ENCODE peak calls at places on chromosomes 7 and 10, in five cellular contexts. U is NT2/D1, I is tibial artery, J is HCT116, Z is left lung. V is an unnamed sample.
A peak's percentile ranks its signal among the peaks of the same experiment; 100 is the strongest.

GRCh38 chr7:75995052-75995471 is 667 bp upstream of the TMEM120A start:
- DNase-seq in U (no peak), I (peak; percentile 73), J (no peak), Z (no peak), V (no peak)

GRCh38 chr7:2109936-2110585 is 122.7 kb downstream of the MAD1L1 start:
- DNase-seq in U (no peak), I (no peak), Z (no peak), J (peak; percentile 94), V (no peak)

GRCh38 chr10:8543361-8544056 is 489.0 kb downstream of the GATA3 start:
- DNase-seq in U (no peak), I (no peak), Z (no peak), J (no peak), V (no peak)

GRCh38 chr7:44276571-44277101 is 48.8 kb downstream of the CAMK2B start:
- DNase-seq in U (no peak), Z (peak; percentile 63), I (peak; percentile 43), J (no peak), V (no peak)

GRCh38 chr10:34181545-34182300 is 633.4 kb downstream of the PARD3 start:
- DNase-seq in J (no peak), I (no peak), Z (no peak), U (no peak), V (no peak)

GRCh38 chr10:17470246-17470645 is 15.9 kb upstream of the ST8SIA6 start:
- DNase-seq in Z (no peak), I (no peak), J (no peak), U (no peak), V (no peak)

GRCh38 chr7:130191791-130192190 is 13.4 kb downstream of the TMEM209 start:
- DNase-seq in U (no peak), J (no peak), Z (no peak), I (no peak), V (no peak)

GRCh38 chr7:103989785-103990775 is 622 bp upstream of the RELN start:
- DNase-seq in U (no peak), J (no peak), Z (peak; percentile 79), I (no peak), V (peak; percentile 76)

GRCh38 chr7:22989646-22990587 is 24.0 kb downstream of the HYCC1 start:
- DNase-seq in I (no peak), Z (no peak), U (no peak), J (no peak), V (no peak)

GRCh38 chr7:23343806-23344500 is 44.8 kb downstream of the MALSU1 start:
- DNase-seq in J (no peak), Z (no peak), U (no peak), I (no peak), V (no peak)

GRCh38 chr7:38310601-38311057 is 37.2 kb upstream of the TARP start:
- DNase-seq in J (no peak), Z (no peak), I (no peak), U (no peak), V (no peak)

GRCh38 chr10:29598861-29599311 is 35.9 kb downstream of the SVIL start:
- DNase-seq in U (no peak), J (no peak), Z (no peak), I (no peak), V (no peak)

GRCh38 chr10:11195017-11195586 is 177.4 kb downstream of the CELF2 start:
- DNase-seq in J (no peak), I (no peak), Z (no peak), U (no peak), V (no peak)

GRCh38 chr10:11197854-11198253 is 180.2 kb downstream of the CELF2 start:
- DNase-seq in I (no peak), Z (no peak), U (no peak), J (no peak), V (no peak)

GRCh38 chr10:11201911-11202310 is 184.2 kb downstream of the CELF2 start:
- DNase-seq in J (no peak), I (no peak), Z (no peak), U (no peak), V (no peak)

GRCh38 chr10:11192304-11193018 is 174.8 kb downstream of the CELF2 start:
- DNase-seq in Z (no peak), J (no peak), U (no peak), I (peak; percentile 77), V (no peak)

DNA sequence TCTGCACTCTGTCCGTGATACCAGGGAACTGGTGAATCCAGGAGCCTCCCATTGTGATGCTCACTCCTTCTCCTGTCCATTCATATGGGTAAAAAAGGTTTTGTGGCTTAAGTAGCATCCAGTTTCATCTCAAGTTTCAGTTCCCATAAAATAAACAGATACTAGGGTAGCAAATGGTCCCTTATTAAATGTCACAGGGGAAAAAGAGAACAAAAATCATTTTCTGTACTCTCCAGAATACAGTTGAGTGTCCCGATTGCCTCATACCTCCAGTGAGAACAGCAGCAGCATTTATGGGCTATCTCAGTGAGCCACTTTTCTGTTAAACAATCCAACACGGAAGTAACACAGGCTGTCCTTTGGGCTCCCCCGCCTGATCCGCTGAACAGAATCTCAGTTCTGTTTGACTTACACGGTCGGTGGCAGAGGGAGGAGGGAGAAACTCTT is 179.6 kb downstream of the CELF2 start:
- DNase-seq in I (no peak), J (no peak), U (no peak), Z (no peak), V (no peak)
- H3K4me1 ChIP-seq in I (no peaks in the 10 kb centered on the region), J (no peaks in the 10 kb centered on the region), U (no peaks in the 10 kb centered on the region), Z (peaks cover 6% of the 10 kb centered on the region), V (peaks cover 8% of the 10 kb centered on the region)

GRCh38 chr10:121296856-121297255 is 301.4 kb downstream of the FGFR2 start:
- DNase-seq in U (no peak), I (no peak), J (no peak), Z (no peak), V (no peak)

GRCh38 chr10:121293121-121293520 is 305.1 kb downstream of the FGFR2 start:
- DNase-seq in Z (no peak), I (no peak), U (no peak), J (no peak), V (no peak)

GRCh38 chr10:121292396-121292795 is 305.8 kb downstream of the FGFR2 start:
- DNase-seq in U (no peak), I (no peak), J (no peak), Z (no peak), V (no peak)

GRCh38 chr10:121294630-121295029 is 303.6 kb downstream of the FGFR2 start:
- DNase-seq in U (no peak), I (no peak), Z (no peak), J (no peak), V (no peak)

GRCh38 chr10:121296378-121296777 is 301.9 kb downstream of the FGFR2 start:
- DNase-seq in J (no peak), Z (no peak), I (no peak), U (no peak), V (no peak)
- H3K4me1 ChIP-seq in J (no peaks in the 10 kb centered on the region), Z (no peaks in the 10 kb centered on the region), I (no peaks in the 10 kb centered on the region), U (no peaks in the 10 kb centered on the region), V (no peaks in the 10 kb centered on the region)

DNA sequence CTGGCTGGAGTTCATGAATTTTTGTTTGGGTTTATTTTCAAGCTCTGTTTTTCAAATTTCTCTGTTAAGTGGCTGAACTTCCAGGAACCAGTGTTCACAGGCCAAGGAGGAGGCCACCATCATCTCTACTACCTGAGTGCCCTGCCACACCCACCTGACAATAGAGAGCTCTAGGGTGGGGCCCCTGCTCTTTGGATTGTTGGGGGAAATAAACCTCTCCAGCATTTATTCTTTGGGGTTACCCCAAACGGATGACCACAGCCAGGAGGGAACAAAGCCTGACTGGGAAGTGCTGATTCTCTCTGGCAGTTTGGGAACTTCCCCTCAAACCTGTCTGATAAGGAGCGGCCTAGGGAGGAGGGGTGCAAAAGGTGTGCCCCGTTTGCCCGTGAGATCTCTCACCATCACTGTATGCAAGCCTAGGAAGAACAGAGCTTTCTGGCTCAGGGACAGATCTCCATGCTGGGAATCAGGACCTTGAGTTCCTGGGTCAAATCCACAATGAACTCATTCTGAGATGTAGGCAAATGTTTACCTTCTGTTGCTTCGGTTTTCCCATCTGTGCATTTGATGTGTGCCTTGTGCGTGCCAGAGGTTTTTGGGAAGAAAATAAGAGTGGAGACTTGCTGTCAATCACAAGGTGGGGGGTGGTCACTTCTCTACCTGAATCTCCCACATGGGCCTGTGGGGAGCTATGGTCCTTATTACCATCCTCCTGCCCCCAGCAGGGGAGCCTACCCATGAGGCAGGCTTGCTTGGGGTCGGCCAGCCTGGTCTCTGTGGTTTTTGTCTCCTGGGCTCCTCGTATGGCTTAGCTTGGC is 27.7 kb upstream of the PDCD4 start:
- DNase-seq in J (no peak), U (no peak), I (no peak), Z (no peak), V (no peak)
- H3K4me1 ChIP-seq in J (no peaks in the 10 kb centered on the region), U (no peaks in the 10 kb centered on the region), I (no peaks in the 10 kb centered on the region), Z (no peaks in the 10 kb centered on the region), V (no peaks in the 10 kb centered on the region)

DNA sequence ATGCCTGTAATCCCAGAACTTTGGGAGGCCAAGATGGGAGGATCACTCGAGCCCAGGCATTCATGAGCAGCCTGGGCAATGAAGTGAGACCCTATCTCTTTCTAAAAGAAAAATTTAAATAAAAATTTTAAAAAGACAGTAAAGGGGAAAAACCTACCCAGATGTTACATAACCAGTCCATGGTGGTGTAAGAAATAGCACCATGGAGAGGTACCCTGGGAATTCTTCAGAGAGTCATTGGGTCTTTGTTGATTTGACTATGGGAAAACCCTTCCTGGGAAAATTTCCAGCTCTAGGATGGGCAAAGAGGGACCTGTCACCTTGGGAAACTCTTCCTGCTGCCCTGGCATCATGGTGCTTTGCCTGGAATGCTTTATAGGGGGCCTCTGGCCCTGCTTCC is 9.9 kb downstream of the CCDC136 start:
- DNase-seq in U (no peak), J (no peak), Z (no peak), I (no peak), V (no peak)
- H3K4me1 ChIP-seq in U (no peaks in the 10 kb centered on the region), J (no peaks in the 10 kb centered on the region), Z (no peaks in the 10 kb centered on the region), I (no peaks in the 10 kb centered on the region), V (no peaks in the 10 kb centered on the region)

GRCh38 chr10:103124420-103125096 is 68.5 kb downstream of the NT5C2 start:
- DNase-seq in I (no peak), Z (no peak), U (no peak), J (no peak), V (no peak)

GRCh38 chr10:103120546-103120945 is 72.5 kb downstream of the NT5C2 start:
- DNase-seq in Z (no peak), I (no peak), U (no peak), J (no peak), V (no peak)

GRCh38 chr10:103117247-103117646 is 75.8 kb downstream of the NT5C2 start:
- DNase-seq in U (no peak), J (no peak), I (no peak), Z (no peak), V (no peak)

GRCh38 chr10:103123282-103124033 is 69.6 kb downstream of the NT5C2 start:
- DNase-seq in J (no peak), Z (no peak), U (no peak), I (no peak), V (no peak)

DNA sequence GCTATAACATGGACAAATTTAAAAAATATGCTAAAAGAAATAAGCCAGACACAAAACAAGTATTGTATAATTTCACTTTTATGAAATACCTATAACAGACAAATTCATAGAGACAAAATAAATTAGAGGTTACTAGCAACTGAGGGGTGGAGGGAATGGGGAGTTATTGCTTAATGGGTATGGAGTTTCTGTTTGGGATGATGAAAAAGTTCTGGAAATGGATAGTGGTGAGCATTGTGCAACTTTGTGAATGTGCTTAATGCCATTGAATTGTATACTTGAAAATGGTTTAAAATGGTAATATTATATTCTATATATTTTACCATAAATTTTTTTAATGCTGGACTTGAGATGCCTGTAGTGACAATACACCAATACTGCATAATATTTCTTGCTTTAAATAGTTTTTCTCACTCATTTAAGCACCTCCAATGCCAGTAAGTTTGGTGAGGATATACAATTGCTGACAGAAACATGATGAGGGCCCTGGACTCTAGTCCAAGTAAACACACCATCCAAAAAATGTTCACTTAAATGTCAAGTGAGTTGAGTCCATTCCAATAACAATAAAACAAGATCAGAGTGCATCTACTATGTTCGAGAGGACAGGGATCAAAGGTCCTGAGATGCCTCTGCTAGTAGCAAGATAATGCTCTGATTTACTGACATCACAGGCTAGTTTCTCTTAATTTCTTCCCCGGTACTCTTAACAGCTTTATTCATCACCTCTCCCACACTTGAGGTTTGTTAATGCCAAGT is 71.9 kb downstream of the NT5C2 start:
- DNase-seq in I (no peak), J (no peak), U (no peak), Z (no peak), V (no peak)
- H3K4me1 ChIP-seq in I (peaks cover 62% of the 10 kb centered on the region), J (no peaks in the 10 kb centered on the region), U (no peaks in the 10 kb centered on the region), Z (peaks cover 5% of the 10 kb centered on the region), V (peaks cover 6% of the 10 kb centered on the region)

V was measured in HAP-1.